ENCODE peak calls at places on chromosomes 11 and 22, in four cellular contexts. G, Y, D and T are unnamed samples.

GRCh38 chr11:105553015-105553414 is 56.9 kb upstream of the GRIA4 start:
- DNase-seq in D (no peak), Y (no peak), G (no peak), T (no peak)

GRCh38 chr11:34745209-34745608 is 124.3 kb downstream of the EHF start:
- DNase-seq in Y (no peak), D (no peak), G (peak; percentile 28), T (no peak)

GRCh38 chr11:118212781-118213565 is 11.8 kb downstream of the JAML start:
- DNase-seq in G (no peak), D (no peak), Y (no peak), T (no peak)

GRCh38 chr11:41044747-41045146 is 414.7 kb downstream of the LRRC4C start:
- DNase-seq in G (no peak), D (no peak), Y (no peak), T (no peak)

GRCh38 chr11:110355011-110355744 is 58.8 kb upstream of the RDX start:
- DNase-seq in G (no peak), Y (no peak), D (no peak), T (no peak)

GRCh38 chr11:70074701-70075100 is 3.4 kb upstream of the ANO1 start:
- DNase-seq in D (peak; percentile 9), Y (peak; percentile 42), G (no peak), T (peak; percentile 67)

GRCh38 chr22:42964994-42965699 is 49.8 kb downstream of the PACSIN2 start:
- DNase-seq in Y (no peak), G (no peak), D (no peak), T (no peak)

GRCh38 chr11:86620796-86621575 is 51.4 kb downstream of the ME3 start:
- DNase-seq in Y (no peak), D (no peak), G (no peak), T (no peak)

GRCh38 chr22:26320469-26320868 is 108.6 kb upstream of the ASPHD2 start:
- DNase-seq in G (no peak), Y (no peak), D (no peak), T (no peak)

GRCh38 chr11:16815047-16815767 is 76.8 kb downstream of the C11orf58 start:
- DNase-seq in D (no peak), G (peak; percentile 79), Y (peak; percentile 88), T (peak; percentile 82)

GRCh38 chr22:24831678-24832077 is 25.7 kb downstream of the SGSM1 start:
- DNase-seq in D (no peak), Y (no peak), G (no peak), T (no peak)

GRCh38 chr22:33557836-33558235 is 362.4 kb downstream of the LARGE1 start:
- DNase-seq in G (no peak), D (no peak), Y (no peak), T (no peak)

GRCh38 chr11:70782401-70782913 is 384.1 kb downstream of the CTTN start:
- DNase-seq in Y (peak; percentile 52), D (no peak), G (no peak), T (no peak)

GRCh38 chr22:24424001-24424900 is 3.1 kb upstream of the ADORA2A start:
- DNase-seq in D (no peak), G (no peak), Y (no peak), T (no peak)

GRCh38 chr22:24503137-24503850 is 8.2 kb downstream of the UPB1 start:
- DNase-seq in G (peak; percentile 64), D (peak; percentile 64), Y (no peak), T (no peak)

GRCh38 chr11:110479445-110480101 is 49.8 kb downstream of the FDX1 start:
- DNase-seq in Y (no peak), G (no peak), D (no peak), T (no peak)

GRCh38 chr11:2273771-2274170 is 3.4 kb upstream of the ASCL2 start:
- DNase-seq in Y (no peak), D (no peak), G (peak; percentile 38), T (no peak)

GRCh38 chr11:91513734-91514133 is 710.9 kb upstream of the FAT3 start:
- DNase-seq in D (no peak), Y (no peak), G (no peak), T (no peak)

GRCh38 chr11:133123371-133123770 is 408.9 kb downstream of the OPCML start:
- DNase-seq in G (no peak), D (no peak), Y (no peak), T (no peak)

GRCh38 chr11:19938051-19938856 is 222.0 kb downstream of the DBX1 start:
- DNase-seq in G (peak; percentile 78), Y (peak; percentile 83), D (no peak), T (peak; percentile 69)

GRCh38 chr11:32109138-32109537 is 18.3 kb downstream of the RCN1 start:
- DNase-seq in Y (no peak), D (no peak), G (no peak), T (no peak)

GRCh38 chr11:36010010-36010740 is 66.3 kb downstream of the LDLRAD3 start:
- DNase-seq in G (no peak), Y (no peak), D (no peak), T (no peak)

GRCh38 chr11:31806944-31807790 is 4.0 kb downstream of the PAX6 start:
- DNase-seq in Y (no peak), D (no peak), G (no peak), T (no peak)

GRCh38 chr11:64890084-64890944 is 11.9 kb upstream of the EHD1 start:
- DNase-seq in Y (no peak), G (no peak), D (no peak), T (no peak)

GRCh38 chr11:13972033-13972910 is 9.7 kb downstream of the SPON1 start:
- DNase-seq in Y (no peak), G (no peak), D (no peak), T (no peak)

GRCh38 chr11:64334764-64335741 is 5.0 kb upstream of the CCDC88B start:
- DNase-seq in G (peak; percentile 67), D (no peak), Y (no peak), T (no peak)

GRCh38 chr22:39933741-39934140 is 26.5 kb upstream of the TMA7B start:
- DNase-seq in G (no peak), D (no peak), Y (no peak), T (no peak)

GRCh38 chr11:61024938-61025818 is 53.7 kb downstream of the CD6 start:
- DNase-seq in G (no peak), D (no peak), Y (no peak), T (no peak)

GRCh38 chr11:78234006-78234405 is 45.3 kb downstream of the USP35 start:
- DNase-seq in Y (no peak), D (no peak), G (no peak), T (peak; percentile 17)

GRCh38 chr22:21861856-21862255 is 5.6 kb downstream of the MAPK1 start:
- DNase-seq in G (no peak), Y (no peak), D (no peak), T (no peak)

GRCh38 chr11:59172345-59173079 is 580 bp downstream of the DTX4 start:
- DNase-seq in D (no peak), G (peak; percentile 31), Y (no peak), T (no peak)

GRCh38 chr11:65917434-65918210 is 1.2 kb downstream of the C11orf68 start:
- DNase-seq in D (no peak), Y (no peak), G (peak; percentile 27), T (no peak)

GRCh38 chr11:65915821-65916251 is 3.0 kb downstream of the C11orf68 start:
- DNase-seq in Y (peak; percentile 96), G (peak; percentile 58), D (peak; percentile 72), T (peak; percentile 96)

GRCh38 chr11:65918211-65919150 is at the start of gene C11orf68:
- DNase-seq in Y (no peak), G (no peak), D (no peak), T (no peak)

GRCh38 chr11:65916391-65916790 is 2.5 kb downstream of the C11orf68 start:
- DNase-seq in G (no peak), Y (no peak), D (no peak), T (no peak)

DNA sequence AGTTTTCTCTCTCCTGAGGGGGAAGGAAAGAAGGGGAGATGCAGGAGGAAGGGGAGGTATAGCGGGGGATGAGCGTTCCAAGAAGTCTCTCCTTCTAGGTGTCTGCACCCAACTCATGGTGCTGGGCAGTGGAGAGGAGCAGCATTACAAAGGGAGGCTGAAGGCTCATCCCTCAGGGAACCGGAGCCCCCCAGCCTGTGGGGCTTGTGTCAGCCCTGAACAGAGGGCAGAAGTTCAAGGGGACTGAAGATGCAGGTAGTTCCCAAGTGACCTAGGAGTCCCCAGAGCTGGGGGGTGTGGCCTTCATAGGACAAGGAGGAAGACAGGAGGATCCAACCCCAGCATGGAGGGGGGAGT is 1.8 kb downstream of the C11orf68 start:
- DNase-seq in D (no peak), Y (no peak), G (no peak), T (no peak)
- H3K4me3 ChIP-seq in D (no peak overlapping the region), Y (no peak overlapping the region), G (no peak overlapping the region), T (peak overlapping the region; percentile 82)

DNA sequence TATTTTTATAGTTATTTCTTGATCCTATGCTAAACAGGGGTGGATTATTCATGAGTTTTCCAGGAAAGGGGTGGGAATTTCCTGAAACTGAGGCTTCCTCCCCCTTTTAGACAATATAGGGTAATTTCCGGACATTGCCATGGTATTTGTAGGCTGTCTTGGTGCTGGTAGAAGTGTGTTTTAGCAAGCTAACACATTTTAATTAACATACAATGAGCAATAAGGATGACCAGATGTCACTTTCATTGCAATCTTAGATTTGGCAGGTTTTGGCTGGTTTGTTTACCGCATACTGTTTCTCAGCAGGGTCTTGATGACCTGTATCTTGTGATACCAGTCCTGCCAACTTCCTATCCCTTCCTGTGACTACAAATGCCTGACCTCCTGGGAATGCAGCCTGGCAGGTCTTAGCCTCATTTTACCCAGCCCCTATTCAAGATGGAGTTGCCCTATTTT is 992 bp upstream of the C1QTNF6 start:
- DNase-seq in G (no peak), Y (no peak), D (no peak), T (no peak)
- H3K27ac ChIP-seq in G (no peak overlapping the region), Y (no peak overlapping the region), D (peak overlapping the region; percentile 82), T (no peak overlapping the region)

DNA sequence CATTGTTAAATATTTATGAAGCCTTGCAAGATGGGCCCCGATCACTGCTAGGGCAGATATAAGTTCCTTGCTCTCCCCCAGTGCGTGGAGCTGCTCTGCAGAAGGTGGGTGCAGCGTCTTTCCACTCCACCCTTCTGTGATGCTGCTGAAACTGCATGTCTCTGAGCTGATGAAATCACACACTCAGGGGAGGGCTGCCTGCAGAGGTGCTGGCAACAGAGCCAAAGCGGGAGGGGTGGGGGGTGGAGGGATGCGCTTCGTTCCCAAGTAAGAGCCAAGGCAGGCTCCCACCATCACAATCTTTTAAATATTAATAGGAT is 116.6 kb upstream of the NTM start:
- DNase-seq in G (no peak), Y (no peak), D (no peak), T (no peak)
- H3K4me3 ChIP-seq in G (no peak overlapping the region), Y (no peak overlapping the region), D (no peak overlapping the region), T (no peak overlapping the region)

GRCh38 chr22:29208502-29208862 is 2.8 kb downstream of the EMID1 start:
- DNase-seq in D (no peak), G (no peak), Y (no peak), T (no peak)
- H3K27ac ChIP-seq in D (no peak overlapping the region), G (no peak overlapping the region), Y (no peak overlapping the region), T (no peak overlapping the region)

DNA sequence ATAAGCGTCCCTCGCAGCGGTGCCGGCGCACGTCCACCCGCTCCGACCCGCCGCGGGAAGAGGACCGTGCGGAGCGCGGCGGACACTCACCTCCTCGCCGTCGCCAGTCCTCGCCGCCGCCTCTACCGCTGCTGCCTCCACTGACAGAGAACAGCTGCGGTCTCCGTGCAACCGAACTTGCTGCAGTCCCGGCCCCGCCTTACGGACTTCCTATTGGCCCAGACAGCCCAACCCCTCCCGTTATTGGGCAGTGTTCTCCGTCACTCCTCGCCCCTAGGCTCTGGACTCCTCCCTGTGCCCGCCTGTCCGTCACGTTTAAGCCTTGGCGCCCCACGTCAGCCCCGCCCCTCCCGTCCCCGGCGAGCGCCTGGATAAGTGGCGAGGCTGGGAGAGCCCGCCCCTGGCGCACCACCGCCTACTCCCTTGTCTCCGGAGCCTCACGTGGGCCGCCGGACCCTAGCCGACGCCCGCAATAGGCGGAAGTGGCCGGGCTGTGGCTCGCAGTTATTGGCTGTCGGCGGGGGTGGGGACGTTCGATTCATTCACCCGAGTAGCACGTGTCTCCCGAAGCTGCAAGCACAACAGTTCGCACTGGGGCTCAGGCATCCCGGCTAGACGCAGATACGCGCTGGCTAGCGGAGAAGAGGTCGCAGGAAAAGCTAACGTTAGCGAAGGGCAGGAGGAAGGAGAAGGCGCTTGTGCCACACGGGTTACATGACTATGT is at the start of gene PC:
- DNase-seq in G (peak; percentile 99), Y (peak; percentile 100), D (peak; percentile 99), T (peak; percentile 100)
- H3K4me3 ChIP-seq in G (no peak within 1 kb of the TSS), Y (peak within 1 kb of the TSS; percentile 70), D (peak within 1 kb of the TSS; percentile 58), T (peak within 1 kb of the TSS; percentile 79)